ENCODE peak calls at places on chromosomes 7 and 10, in ten cellular contexts. H is fibroblast of mammary gland, S is AG10803, M is ovary, O is ascending aorta, Z is neural progenitor cell, J is cardiac fibroblast, I is fibroblast of pulmonary artery, C is A549, L is upper lobe of left lung. V is an unnamed sample.

GRCh38 chr10:4426866-4427265 is 399.1 kb upstream of the AKR1E2 start:
- DNase-seq in L (no peak), C (no peak), I (no peak), J (peak), S (peak), O (no peak), H (no peak), Z (no peak), M (no peak), V (no peak)

GRCh38 chr7:141697211-141697871 is 4.6 kb downstream of the DENND11 start:
- DNase-seq in C (no peak), M (no peak), H (peak), Z (no peak), S (peak), L (no peak), I (no peak), J (peak), O (no peak), V (peak)

GRCh38 chr7:127776776-127777390 is 124.9 kb downstream of the SND1 start:
- DNase-seq in H (peak), C (no peak), M (no peak), O (no peak), I (peak), S (peak), J (peak), L (no peak), Z (no peak), V (peak)

GRCh38 chr7:45978010-45978681 is 57.1 kb upstream of the IGFBP3 start:
- DNase-seq in J (peak), M (no peak), H (peak), C (peak), S (peak), Z (peak), O (peak), L (no peak), I (peak), V (peak)

GRCh38 chr7:96169439-96169838 is 152.5 kb downstream of the SLC25A13 start:
- DNase-seq in M (no peak), L (no peak), J (peak), Z (no peak), C (no peak), S (no peak), I (peak), O (no peak), H (no peak), V (peak)

GRCh38 chr10:1127629-1128028 is 71.4 kb downstream of the WDR37 start:
- DNase-seq in M (no peak), Z (no peak), L (no peak), I (no peak), O (no peak), C (no peak), S (no peak), J (no peak), H (no peak), V (no peak)

GRCh38 chr7:16399916-16400895 is 21.1 kb downstream of the CRPPA start:
- DNase-seq in S (no peak), O (no peak), L (no peak), C (peak), Z (no peak), I (no peak), M (no peak), J (no peak), H (no peak), V (peak)

GRCh38 chr7:142485617-142486226 is 227.9 kb upstream of the PRSS58 start:
- DNase-seq in H (no peak), C (peak), L (no peak), Z (peak), J (peak), I (peak), O (no peak), M (no peak), S (no peak), V (no peak)

GRCh38 chr10:116827214-116827671 is 22.1 kb upstream of the ENO4 start:
- DNase-seq in C (no peak), H (no peak), M (no peak), O (no peak), S (no peak), Z (no peak), I (no peak), L (peak), J (no peak), V (no peak)

GRCh38 chr10:124820121-124820520 is 18.5 kb downstream of the ABRAXAS2 start:
- DNase-seq in Z (no peak), C (no peak), H (no peak), L (no peak), S (no peak), M (no peak), O (no peak), J (no peak), I (no peak), V (no peak)

GRCh38 chr7:42932861-42933591 is 850 bp downstream of the MRPL32 start:
- DNase-seq in M (no peak), H (peak), O (no peak), J (peak), S (no peak), Z (peak), I (peak), C (no peak), L (no peak), V (peak)

GRCh38 chr10:130393342-130393741 is 257.2 kb downstream of the GLRX3 start:
- DNase-seq in S (no peak), H (no peak), O (peak), C (no peak), Z (no peak), J (no peak), M (no peak), I (no peak), L (no peak), V (no peak)

GRCh38 chr10:130398090-130398994 is 262.2 kb downstream of the GLRX3 start:
- DNase-seq in M (no peak), J (no peak), L (no peak), I (no peak), C (no peak), H (no peak), O (peak), S (no peak), Z (no peak), V (no peak)

GRCh38 chr10:130395248-130395936 is 259.2 kb downstream of the GLRX3 start:
- DNase-seq in C (no peak), O (peak), Z (no peak), M (no peak), H (no peak), S (no peak), I (no peak), J (no peak), L (no peak), V (no peak)

GRCh38 chr10:130394832-130395231 is 258.6 kb downstream of the GLRX3 start:
- DNase-seq in I (no peak), J (no peak), C (no peak), O (no peak), S (no peak), L (no peak), Z (no peak), H (no peak), M (no peak), V (no peak)

DNA sequence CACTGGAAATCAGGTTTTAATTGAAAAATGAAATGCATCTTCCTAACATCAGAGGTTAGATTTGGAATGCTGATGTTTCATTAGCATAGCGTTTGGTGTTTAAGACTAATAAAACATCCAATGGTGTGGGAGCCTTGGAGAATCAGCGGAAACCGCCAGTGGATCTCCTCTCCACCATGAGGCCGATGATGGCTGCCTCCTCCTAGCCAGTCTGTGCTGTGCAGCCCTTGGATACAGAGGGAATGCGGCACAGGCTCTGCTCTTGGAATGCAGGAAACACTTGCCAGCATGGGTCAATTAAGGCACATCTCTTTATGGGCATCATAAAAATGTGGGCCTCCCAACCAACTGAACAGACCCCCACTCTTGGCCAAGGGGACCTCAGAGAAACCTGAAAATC is 259.9 kb downstream of the GLRX3 start:
- DNase-seq in O (peak), L (no peak), H (no peak), C (no peak), I (no peak), J (no peak), Z (no peak), S (no peak), M (no peak), V (no peak)
- TF ChIP-seq CTCF in O (no peak), L (no peak), H (no peak), C (no peak), I (no peak), J (no peak), Z (no peak), S (no peak), M (no peak), V (no peak)

GRCh38 chr10:79244841-79245504 is 102.3 kb upstream of the PPIF start:
- DNase-seq in L (no peak), J (peak), S (peak), H (no peak), Z (no peak), O (peak), C (no peak), I (no peak), M (no peak), V (peak)
- H3K4me3 ChIP-seq in L (no peak), J (no peak), S (no peak), H (no peak), Z (no peak), O (no peak), C (no peak), I (no peak), M (no peak), V (no peak)

GRCh38 chr7:5997210-5997808 is 11.5 kb downstream of the PMS2 start:
- DNase-seq in J (peak), H (peak), O (no peak), S (peak), M (peak), I (peak), C (peak), L (no peak), Z (peak), V (peak)
- TF ChIP-seq CTCF in J (peak), H (peak), O (peak), S (peak), M (peak), I (peak), C (peak), L (peak), Z (peak), V (peak)

GRCh38 chr7:151012921-151013347 is 11.4 kb downstream of the ATG9B start:
- DNase-seq in J (peak), S (peak), O (no peak), C (peak), I (peak), H (peak), M (no peak), Z (peak), L (no peak), V (no peak)

GRCh38 chr7:151013356-151013727 is 11.0 kb downstream of the ATG9B start:
- DNase-seq in I (no peak), H (no peak), Z (no peak), S (no peak), C (no peak), M (no peak), O (no peak), J (no peak), L (no peak), V (no peak)

GRCh38 chr7:151014950-151015349 is 9.3 kb downstream of the ATG9B start:
- DNase-seq in J (peak), I (no peak), L (no peak), S (no peak), Z (no peak), M (no peak), H (peak), O (no peak), C (no peak), V (no peak)

GRCh38 chr7:151012031-151012692 is 12.1 kb downstream of the ATG9B start:
- DNase-seq in C (no peak), I (no peak), L (no peak), J (no peak), H (no peak), M (no peak), O (no peak), S (no peak), Z (no peak), V (no peak)

GRCh38 chr7:151013728-151014497 is 10.4 kb downstream of the ATG9B start:
- DNase-seq in C (no peak), O (peak), I (peak), S (peak), M (no peak), H (peak), L (peak), Z (peak), J (peak), V (no peak)
- H3K4me3 ChIP-seq in C (no peak), O (peak), I (peak), S (peak), M (no peak), H (peak), L (peak), Z (peak), J (peak), V (peak)